ENCODE peak calls at places on chromosomes 6 and 20, in four cellular contexts. B, Q, Z and X are unnamed samples.

GRCh38 chr6:71038966-71039365 is 82.1 kb upstream of the B3GAT2 start:
- DNase-seq in B (no peak), Q (no peak), Z (no peak), X (no peak)

GRCh38 chr6:37239950-37240713 is 17.4 kb upstream of the TBC1D22B start:
- DNase-seq in B (peak), Q (peak), Z (peak), X (peak)

GRCh38 chr6:170091000-170091638 is 199.8 kb downstream of the DLL1 start:
- DNase-seq in B (no peak), Q (peak), Z (no peak), X (peak)

GRCh38 chr20:18019068-18019467 is 38.6 kb downstream of the OVOL2 start:
- DNase-seq in B (peak), Q (no peak), Z (no peak), X (no peak)

GRCh38 chr6:97059473-97059872 is 134.9 kb downstream of the KLHL32 start:
- DNase-seq in B (peak), Q (no peak), Z (no peak), X (no peak)

GRCh38 chr6:3456395-3456767 is 469 bp downstream of the SLC22A23 start:
- DNase-seq in B (no peak), Q (no peak), Z (no peak), X (no peak)

GRCh38 chr20:34945315-34946077 is 10.1 kb downstream of the GSS start:
- DNase-seq in B (no peak), Q (no peak), Z (no peak), X (no peak)

GRCh38 chr20:49768204-49769124 is 44.2 kb upstream of the SLC9A8 start:
- DNase-seq in B (no peak), Q (peak), Z (no peak), X (no peak)

GRCh38 chr20:40087496-40087895 is 601.5 kb downstream of the MAFB start:
- DNase-seq in B (no peak), Q (no peak), Z (no peak), X (no peak)

GRCh38 chr20:45999908-46000570 is 8.7 kb upstream of the MMP9 start:
- DNase-seq in B (no peak), Q (no peak), Z (no peak), X (no peak)

GRCh38 chr20:487655-488054 is 25.3 kb upstream of the TBC1D20 start:
- DNase-seq in B (no peak), Q (no peak), Z (no peak), X (no peak)

GRCh38 chr6:148087659-148088058 is 255.0 kb upstream of the SASH1 start:
- DNase-seq in B (no peak), Q (no peak), Z (no peak), X (no peak)

GRCh38 chr20:52425253-52425652 is 233.7 kb upstream of the ZFP64 start:
- DNase-seq in B (no peak), Q (no peak), Z (no peak), X (no peak)
- TF ChIP-seq CTCF in B (no peak), Q (no peak), Z (no peak), X (no peak)

GRCh38 chr20:23657202-23657601 is 19.4 kb upstream of the CST3 start:
- DNase-seq in B (no peak), Q (no peak), Z (no peak), X (no peak)

GRCh38 chr20:23654722-23655121 is 17.0 kb upstream of the CST3 start:
- DNase-seq in B (no peak), Q (no peak), Z (no peak), X (no peak)

GRCh38 chr20:23656372-23656771 is 18.6 kb upstream of the CST3 start:
- DNase-seq in B (no peak), Q (no peak), Z (no peak), X (no peak)

GRCh38 chr20:23654005-23654404 is 16.2 kb upstream of the CST3 start:
- DNase-seq in B (no peak), Q (no peak), Z (no peak), X (no peak)

DNA sequence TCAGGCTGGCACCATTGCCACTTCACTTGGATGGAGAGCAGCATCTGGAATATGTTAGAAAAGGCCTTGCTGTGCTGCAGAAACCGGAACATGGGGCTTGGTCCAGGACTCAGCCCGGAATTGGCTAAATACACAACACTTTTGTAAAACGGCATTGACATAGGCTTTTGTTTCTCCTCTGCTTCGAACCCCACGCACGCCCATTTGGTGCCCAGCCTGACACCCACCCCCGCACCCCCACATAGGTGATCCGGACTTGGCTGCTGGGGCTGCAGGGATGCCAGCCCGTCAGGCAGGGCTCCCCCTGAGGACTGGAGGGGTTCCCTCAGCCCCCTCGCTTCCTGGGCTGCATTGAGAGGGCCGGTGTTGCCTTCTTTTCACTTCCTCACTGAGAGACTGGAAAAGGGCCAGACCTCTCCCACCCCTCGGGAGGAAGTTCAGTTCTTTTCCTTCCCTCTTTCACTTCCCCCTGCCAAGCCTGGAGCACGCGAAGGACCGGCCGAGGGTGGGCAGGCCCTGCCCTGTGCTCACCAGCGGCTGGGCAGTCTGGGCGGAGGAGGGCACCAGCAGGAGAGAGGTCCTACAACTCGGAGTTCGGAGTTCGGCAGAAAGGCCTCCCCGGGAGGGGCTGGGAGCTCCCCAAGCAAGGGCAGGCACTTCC is 17.9 kb upstream of the CST3 start:
- DNase-seq in B (no peak), Q (peak), Z (peak), X (peak)
- H3K27ac ChIP-seq in B (no peak), Q (peak), Z (peak), X (peak)

DNA sequence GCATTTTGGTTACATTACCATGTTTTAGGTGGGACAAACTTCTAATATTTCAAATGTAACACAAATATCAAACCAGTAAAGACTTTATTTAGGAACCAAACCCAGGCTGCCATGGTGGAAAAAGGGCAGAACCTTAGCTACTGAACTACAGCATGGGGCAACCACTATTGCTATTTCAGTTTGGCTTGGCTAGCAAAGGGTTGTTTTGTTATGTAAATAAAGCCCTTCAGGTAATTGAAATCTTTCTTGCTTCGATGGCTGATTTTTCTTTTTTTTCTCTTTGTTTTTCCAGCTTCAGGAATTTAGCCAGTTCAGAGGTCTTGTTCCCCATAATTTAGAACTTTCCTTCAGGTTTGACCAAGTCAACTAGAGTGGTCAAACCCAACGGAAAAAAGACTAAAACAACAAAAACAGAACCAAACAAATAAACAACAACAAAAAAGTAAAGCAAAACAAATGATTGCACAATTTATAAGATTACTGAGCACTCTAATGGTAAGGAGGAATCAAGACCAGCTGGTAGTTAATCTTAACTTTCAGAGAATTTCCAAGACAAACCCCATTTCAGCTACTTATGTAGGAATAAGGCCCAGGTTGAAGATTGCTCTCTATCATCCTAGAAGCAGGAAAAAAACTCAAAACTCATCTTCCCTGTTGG is 34.4 kb downstream of the UBD start:
- DNase-seq in B (no peak), Q (no peak), Z (no peak), X (no peak)
- H3K4me3 ChIP-seq in B (no peak), Q (no peak), Z (no peak), X (no peak)

GRCh38 chr6:133945158-133945557 is 7.9 kb upstream of the TBPL1 start:
- DNase-seq in B (no peak), Q (no peak), Z (no peak), X (no peak)
- TF ChIP-seq CTCF in B (no peak), Q (no peak), Z (no peak), X (no peak)

GRCh38 chr20:38159539-38159938 is 5.5 kb downstream of the TGM2 start:
- DNase-seq in B (no peak), Q (no peak), Z (no peak), X (no peak)
- H3K27ac ChIP-seq in B (no peak), Q (peak), Z (peak), X (no peak)

DNA sequence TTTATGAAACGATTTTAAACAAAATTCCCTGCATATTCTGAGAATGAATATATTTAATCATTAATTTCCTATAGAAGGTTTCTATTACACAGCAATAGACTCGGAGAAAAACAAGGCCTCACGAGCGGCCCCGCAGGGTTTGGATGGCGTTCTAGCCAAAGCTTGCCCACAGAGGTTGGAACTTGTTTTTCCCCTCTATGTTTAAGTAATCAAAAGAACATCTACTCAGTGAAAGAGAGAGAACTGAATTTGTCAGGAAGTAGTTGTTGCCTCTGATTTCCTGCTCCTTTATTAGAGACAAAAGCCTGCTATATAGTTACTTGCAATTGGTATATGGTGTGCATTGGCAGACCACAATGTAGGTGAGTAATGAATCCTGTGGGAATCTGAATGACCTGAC is 82.1 kb upstream of the HEY2 start:
- DNase-seq in B (no peak), Q (no peak), Z (no peak), X (no peak)
- H3K4me3 ChIP-seq in B (no peak), Q (no peak), Z (no peak), X (no peak)

DNA sequence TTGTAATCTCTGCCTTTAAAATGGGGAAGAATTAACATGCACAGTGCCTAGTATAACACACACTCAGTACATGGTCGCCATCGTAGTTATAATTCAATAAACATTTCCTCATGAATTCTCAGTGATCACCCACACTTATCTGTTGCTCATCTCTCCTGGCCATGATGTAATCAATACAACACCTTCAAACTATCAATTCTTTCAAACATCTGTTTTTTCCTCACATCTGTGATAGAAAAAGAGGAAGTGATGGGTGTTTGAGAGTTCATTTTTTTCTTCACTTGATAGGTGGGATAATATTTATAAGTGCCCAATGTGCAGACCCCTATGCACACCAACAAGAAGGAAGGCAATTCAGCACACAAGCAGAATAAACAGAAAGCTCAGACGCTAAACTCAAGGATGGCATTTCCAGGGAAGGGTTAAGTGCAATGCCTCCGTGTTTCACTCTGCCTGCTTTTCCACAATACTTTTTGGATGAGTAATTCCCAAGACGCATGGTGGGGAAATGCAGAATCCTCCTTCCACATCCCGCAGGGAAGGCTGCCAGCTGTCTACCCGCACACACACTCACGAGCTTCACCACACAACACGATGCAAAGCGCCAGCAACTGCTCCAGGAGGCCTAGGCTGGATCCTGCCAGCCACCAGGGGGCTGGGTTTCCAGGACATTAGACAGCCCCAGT is 100.3 kb downstream of the GMPR start:
- DNase-seq in B (no peak), Q (peak), Z (peak), X (peak)
- TF ChIP-seq CTCF in B (peak), Q (peak), Z (peak), X (no peak)

GRCh38 chr6:90003941-90004340 is 109.7 kb downstream of the GJA10 start:
- DNase-seq in B (no peak), Q (no peak), Z (no peak), X (no peak)

GRCh38 chr6:90005048-90005827 is 111.0 kb downstream of the GJA10 start:
- DNase-seq in B (no peak), Q (no peak), Z (no peak), X (no peak)

GRCh38 chr6:90004511-90004910 is 110.2 kb downstream of the GJA10 start:
- DNase-seq in B (no peak), Q (no peak), Z (no peak), X (no peak)

GRCh38 chr6:90008908-90009501 is 114.7 kb downstream of the GJA10 start:
- DNase-seq in B (no peak), Q (no peak), Z (no peak), X (no peak)

GRCh38 chr6:90008189-90008907 is 114.1 kb downstream of the GJA10 start:
- DNase-seq in B (no peak), Q (no peak), Z (no peak), X (no peak)
- H3K27ac ChIP-seq in B (no peak), Q (no peak), Z (no peak), X (no peak)

DNA sequence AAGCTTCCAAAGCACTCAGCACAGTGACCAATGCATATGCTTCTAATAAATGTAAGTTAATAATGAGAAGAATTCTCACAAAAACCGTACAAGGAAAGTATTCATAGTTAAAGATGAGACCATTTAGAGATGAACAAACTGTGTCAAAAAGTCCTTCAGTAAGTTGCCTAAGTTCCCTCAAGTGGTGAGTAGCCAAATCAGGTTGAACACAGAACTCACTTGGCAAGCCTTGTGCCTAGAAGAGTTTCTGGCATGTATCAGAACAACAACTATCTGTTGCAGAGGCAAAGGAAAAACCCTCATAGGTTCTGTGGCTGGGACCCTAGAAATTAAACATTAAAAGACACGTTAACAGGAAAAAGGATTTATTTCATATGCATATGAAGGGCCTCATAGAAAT is 129.6 kb upstream of the DOK5 start:
- DNase-seq in B (no peak), Q (no peak), Z (no peak), X (no peak)
- H3K4me3 ChIP-seq in B (no peak), Q (no peak), Z (no peak), X (no peak)

GRCh38 chr6:6821639-6822261 is 233.2 kb downstream of the LY86 start:
- DNase-seq in B (no peak), Q (no peak), Z (no peak), X (no peak)
- TF ChIP-seq CTCF in B (no peak), Q (no peak), Z (no peak), X (no peak)